ENCODE peak calls at places on chromosome 17, in nine cellular contexts. One of them, this sample, is unnamed.

GRCh38 chr17:50787106-50787505 is 19.8 kb upstream of the ANKRD40CL start:
- DNase-seq in gastrocnemius medialis: no peak
- DNase-seq in CD8-positive, alpha-beta T cell: no peak
- DNase-seq in astrocyte: no peak
- DNase-seq in foreskin fibroblast: no peak
- DNase-seq in natural killer cell: no peak
- DNase-seq in neural crest cell: no peak
- DNase-seq in tibial nerve: no peak
- DNase-seq in Calu3: no peak
- DNase-seq in this sample: no peak

GRCh38 chr17:75750661-75751423 is 14.2 kb downstream of the GALK1 start:
- DNase-seq in Calu3: no peak
- DNase-seq in gastrocnemius medialis: no peak
- DNase-seq in neural crest cell: no peak
- DNase-seq in foreskin fibroblast: no peak
- DNase-seq in tibial nerve: no peak
- DNase-seq in CD8-positive, alpha-beta T cell: no peak
- DNase-seq in natural killer cell: no peak
- DNase-seq in astrocyte: no peak
- DNase-seq in this sample: peak

GRCh38 chr17:11391134-11391533 is 150.1 kb downstream of the SHISA6 start:
- DNase-seq in CD8-positive, alpha-beta T cell: no peak
- DNase-seq in Calu3: no peak
- DNase-seq in gastrocnemius medialis: no peak
- DNase-seq in tibial nerve: no peak
- DNase-seq in astrocyte: no peak
- DNase-seq in neural crest cell: no peak
- DNase-seq in foreskin fibroblast: no peak
- DNase-seq in natural killer cell: no peak
- DNase-seq in this sample: no peak

GRCh38 chr17:77328823-77329740 is 188.3 kb downstream of the SEC14L1 start:
- DNase-seq in tibial nerve: no peak
- DNase-seq in astrocyte: no peak
- DNase-seq in neural crest cell: no peak
- DNase-seq in Calu3: no peak
- DNase-seq in natural killer cell: peak
- DNase-seq in gastrocnemius medialis: no peak
- DNase-seq in foreskin fibroblast: no peak
- DNase-seq in CD8-positive, alpha-beta T cell: no peak
- DNase-seq in this sample: no peak

GRCh38 chr17:1109606-1110523 is 69.9 kb downstream of the ABR start:
- DNase-seq in Calu3: peak
- DNase-seq in natural killer cell: no peak
- DNase-seq in foreskin fibroblast: no peak
- DNase-seq in tibial nerve: no peak
- DNase-seq in astrocyte: no peak
- DNase-seq in gastrocnemius medialis: no peak
- DNase-seq in neural crest cell: peak
- DNase-seq in CD8-positive, alpha-beta T cell: peak
- DNase-seq in this sample: no peak

GRCh38 chr17:77107506-77108433 is 33.0 kb upstream of the SEC14L1 start:
- DNase-seq in gastrocnemius medialis: no peak
- DNase-seq in natural killer cell: no peak
- DNase-seq in tibial nerve: no peak
- DNase-seq in astrocyte: no peak
- DNase-seq in CD8-positive, alpha-beta T cell: peak
- DNase-seq in Calu3: no peak
- DNase-seq in neural crest cell: no peak
- DNase-seq in foreskin fibroblast: peak
- DNase-seq in this sample: no peak

GRCh38 chr17:43871947-43872690 is 25.1 kb downstream of the CD300LG start:
- DNase-seq in foreskin fibroblast: no peak
- DNase-seq in tibial nerve: no peak
- DNase-seq in Calu3: peak
- DNase-seq in natural killer cell: no peak
- DNase-seq in neural crest cell: no peak
- DNase-seq in CD8-positive, alpha-beta T cell: no peak
- DNase-seq in astrocyte: no peak
- DNase-seq in gastrocnemius medialis: no peak
- DNase-seq in this sample: no peak

GRCh38 chr17:38693700-38694329 is 11.3 kb upstream of the MLLT6 start:
- DNase-seq in foreskin fibroblast: peak
- DNase-seq in Calu3: no peak
- DNase-seq in CD8-positive, alpha-beta T cell: no peak
- DNase-seq in neural crest cell: no peak
- DNase-seq in astrocyte: peak
- DNase-seq in gastrocnemius medialis: peak
- DNase-seq in natural killer cell: no peak
- DNase-seq in tibial nerve: peak
- DNase-seq in this sample: no peak

GRCh38 chr17:28226563-28226962 is 92.4 kb upstream of the TMEM97 start:
- DNase-seq in neural crest cell: no peak
- DNase-seq in natural killer cell: no peak
- DNase-seq in tibial nerve: no peak
- DNase-seq in astrocyte: no peak
- DNase-seq in Calu3: no peak
- DNase-seq in gastrocnemius medialis: no peak
- DNase-seq in foreskin fibroblast: no peak
- DNase-seq in CD8-positive, alpha-beta T cell: no peak
- DNase-seq in this sample: no peak

GRCh38 chr17:75352079-75352569 is 53.4 kb downstream of the GRB2 start:
- DNase-seq in natural killer cell: no peak
- DNase-seq in CD8-positive, alpha-beta T cell: no peak
- DNase-seq in foreskin fibroblast: no peak
- DNase-seq in astrocyte: no peak
- DNase-seq in Calu3: peak
- DNase-seq in neural crest cell: no peak
- DNase-seq in gastrocnemius medialis: no peak
- DNase-seq in tibial nerve: no peak
- DNase-seq in this sample: no peak

GRCh38 chr17:81844327-81844851 is 9.5 kb upstream of the PPP1R27 start:
- DNase-seq in gastrocnemius medialis: no peak
- DNase-seq in natural killer cell: no peak
- DNase-seq in Calu3: no peak
- DNase-seq in neural crest cell: no peak
- DNase-seq in tibial nerve: no peak
- DNase-seq in foreskin fibroblast: no peak
- DNase-seq in CD8-positive, alpha-beta T cell: no peak
- DNase-seq in astrocyte: no peak
- DNase-seq in this sample: no peak

GRCh38 chr17:29862127-29862526 is 67.9 kb downstream of the SSH2 start:
- DNase-seq in natural killer cell: no peak
- DNase-seq in gastrocnemius medialis: no peak
- DNase-seq in Calu3: no peak
- DNase-seq in CD8-positive, alpha-beta T cell: no peak
- DNase-seq in tibial nerve: no peak
- DNase-seq in neural crest cell: no peak
- DNase-seq in foreskin fibroblast: no peak
- DNase-seq in astrocyte: no peak
- DNase-seq in this sample: no peak

GRCh38 chr17:27545562-27546229 is 85.3 kb upstream of the LGALS9 start:
- DNase-seq in CD8-positive, alpha-beta T cell: no peak
- DNase-seq in tibial nerve: no peak
- DNase-seq in gastrocnemius medialis: no peak
- DNase-seq in Calu3: no peak
- DNase-seq in foreskin fibroblast: no peak
- DNase-seq in astrocyte: peak
- DNase-seq in natural killer cell: no peak
- DNase-seq in neural crest cell: no peak
- DNase-seq in this sample: no peak

DNA sequence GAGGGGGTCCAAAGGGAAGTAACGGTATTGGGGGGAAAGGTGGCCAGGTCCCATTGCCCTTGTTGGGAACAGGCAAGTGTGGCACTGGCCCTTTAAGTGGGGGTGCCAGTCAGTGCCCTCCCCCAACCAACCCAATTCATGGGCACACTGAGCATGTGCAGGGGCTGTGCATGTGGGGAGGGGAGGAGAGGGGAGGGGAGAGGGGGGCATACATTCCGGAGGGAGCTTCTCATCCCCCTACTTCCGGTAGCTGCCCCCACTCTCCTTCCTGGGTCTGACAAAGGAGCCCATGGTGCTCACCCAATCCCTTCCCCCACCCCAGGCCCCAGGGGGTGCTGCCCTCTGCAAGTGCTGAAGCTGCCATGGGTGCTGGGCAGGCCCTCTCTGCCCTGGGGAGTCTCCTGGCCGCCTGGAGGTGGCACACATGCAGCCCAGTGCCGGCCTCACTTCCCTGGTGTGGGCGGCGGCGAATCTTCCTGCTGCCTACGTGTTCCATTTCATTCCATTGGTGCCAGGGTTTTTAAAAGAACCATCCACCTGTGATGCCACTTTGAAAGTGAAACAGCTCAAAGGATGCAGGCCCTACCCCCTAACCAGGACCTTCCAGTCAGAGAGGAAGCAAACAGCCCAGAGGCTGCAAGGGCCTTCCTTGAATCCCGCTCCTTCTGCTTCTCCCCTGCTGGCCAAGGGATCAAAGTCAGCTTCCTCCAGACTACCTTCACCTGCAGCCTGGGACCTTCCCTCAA is 11.0 kb downstream of the HEXIM2 start:
- DNase-seq in neural crest cell: peak
- DNase-seq in astrocyte: peak
- DNase-seq in gastrocnemius medialis: peak
- DNase-seq in tibial nerve: no peak
- DNase-seq in foreskin fibroblast: peak
- DNase-seq in CD8-positive, alpha-beta T cell: no peak
- DNase-seq in Calu3: peak
- DNase-seq in natural killer cell: no peak
- DNase-seq in this sample: no peak
- TF ChIP-seq CTCF in neural crest cell: no peak
- TF ChIP-seq CTCF in astrocyte: no peak
- TF ChIP-seq CTCF in gastrocnemius medialis: peak
- TF ChIP-seq CTCF in tibial nerve: no peak
- TF ChIP-seq CTCF in foreskin fibroblast: no peak
- TF ChIP-seq CTCF in CD8-positive, alpha-beta T cell: no peak
- TF ChIP-seq CTCF in Calu3: peak
- TF ChIP-seq CTCF in natural killer cell: no peak
- TF ChIP-seq CTCF in this sample: no peak

GRCh38 chr17:19713462-19713861 is 2.9 kb downstream of the SLC47A2 start:
- DNase-seq in gastrocnemius medialis: no peak
- DNase-seq in tibial nerve: no peak
- DNase-seq in Calu3: no peak
- DNase-seq in neural crest cell: no peak
- DNase-seq in foreskin fibroblast: no peak
- DNase-seq in natural killer cell: no peak
- DNase-seq in astrocyte: no peak
- DNase-seq in CD8-positive, alpha-beta T cell: no peak
- DNase-seq in this sample: no peak
- TF ChIP-seq CTCF in gastrocnemius medialis: no peak
- TF ChIP-seq CTCF in tibial nerve: no peak
- TF ChIP-seq CTCF in Calu3: no peak
- TF ChIP-seq CTCF in neural crest cell: peak
- TF ChIP-seq CTCF in foreskin fibroblast: peak
- TF ChIP-seq CTCF in natural killer cell: no peak
- TF ChIP-seq CTCF in astrocyte: no peak
- TF ChIP-seq CTCF in CD8-positive, alpha-beta T cell: no peak
- TF ChIP-seq CTCF in this sample: no peak

GRCh38 chr17:57784226-57784895 is 39.3 kb upstream of the CCDC182 start:
- DNase-seq in tibial nerve: no peak
- DNase-seq in natural killer cell: no peak
- DNase-seq in astrocyte: no peak
- DNase-seq in Calu3: no peak
- DNase-seq in gastrocnemius medialis: no peak
- DNase-seq in foreskin fibroblast: no peak
- DNase-seq in CD8-positive, alpha-beta T cell: no peak
- DNase-seq in neural crest cell: no peak
- DNase-seq in this sample: no peak
- TF ChIP-seq CTCF in tibial nerve: no peak
- TF ChIP-seq CTCF in natural killer cell: no peak
- TF ChIP-seq CTCF in astrocyte: no peak
- TF ChIP-seq CTCF in Calu3: no peak
- TF ChIP-seq CTCF in gastrocnemius medialis: no peak
- TF ChIP-seq CTCF in foreskin fibroblast: no peak
- TF ChIP-seq CTCF in CD8-positive, alpha-beta T cell: no peak
- TF ChIP-seq CTCF in neural crest cell: no peak
- TF ChIP-seq CTCF in this sample: no peak

GRCh38 chr17:41617698-41618097 is 5.1 kb upstream of the KRT16 start:
- DNase-seq in Calu3: no peak
- DNase-seq in gastrocnemius medialis: no peak
- DNase-seq in tibial nerve: no peak
- DNase-seq in neural crest cell: no peak
- DNase-seq in natural killer cell: no peak
- DNase-seq in astrocyte: no peak
- DNase-seq in CD8-positive, alpha-beta T cell: no peak
- DNase-seq in foreskin fibroblast: no peak
- DNase-seq in this sample: peak

GRCh38 chr17:41618341-41619161 is 5.8 kb downstream of the KRT17 start:
- DNase-seq in tibial nerve: no peak
- DNase-seq in CD8-positive, alpha-beta T cell: no peak
- DNase-seq in neural crest cell: no peak
- DNase-seq in foreskin fibroblast: no peak
- DNase-seq in gastrocnemius medialis: no peak
- DNase-seq in Calu3: no peak
- DNase-seq in astrocyte: no peak
- DNase-seq in natural killer cell: no peak
- DNase-seq in this sample: peak

GRCh38 chr17:41619162-41619933 is 5.0 kb downstream of the KRT17 start:
- DNase-seq in foreskin fibroblast: no peak
- DNase-seq in Calu3: no peak
- DNase-seq in gastrocnemius medialis: no peak
- DNase-seq in CD8-positive, alpha-beta T cell: no peak
- DNase-seq in natural killer cell: no peak
- DNase-seq in tibial nerve: no peak
- DNase-seq in astrocyte: no peak
- DNase-seq in neural crest cell: no peak
- DNase-seq in this sample: peak

GRCh38 chr17:41621916-41622315 is 2.5 kb downstream of the KRT17 start:
- DNase-seq in gastrocnemius medialis: no peak
- DNase-seq in foreskin fibroblast: no peak
- DNase-seq in astrocyte: no peak
- DNase-seq in Calu3: no peak
- DNase-seq in CD8-positive, alpha-beta T cell: no peak
- DNase-seq in natural killer cell: no peak
- DNase-seq in neural crest cell: no peak
- DNase-seq in tibial nerve: no peak
- DNase-seq in this sample: no peak

DNA sequence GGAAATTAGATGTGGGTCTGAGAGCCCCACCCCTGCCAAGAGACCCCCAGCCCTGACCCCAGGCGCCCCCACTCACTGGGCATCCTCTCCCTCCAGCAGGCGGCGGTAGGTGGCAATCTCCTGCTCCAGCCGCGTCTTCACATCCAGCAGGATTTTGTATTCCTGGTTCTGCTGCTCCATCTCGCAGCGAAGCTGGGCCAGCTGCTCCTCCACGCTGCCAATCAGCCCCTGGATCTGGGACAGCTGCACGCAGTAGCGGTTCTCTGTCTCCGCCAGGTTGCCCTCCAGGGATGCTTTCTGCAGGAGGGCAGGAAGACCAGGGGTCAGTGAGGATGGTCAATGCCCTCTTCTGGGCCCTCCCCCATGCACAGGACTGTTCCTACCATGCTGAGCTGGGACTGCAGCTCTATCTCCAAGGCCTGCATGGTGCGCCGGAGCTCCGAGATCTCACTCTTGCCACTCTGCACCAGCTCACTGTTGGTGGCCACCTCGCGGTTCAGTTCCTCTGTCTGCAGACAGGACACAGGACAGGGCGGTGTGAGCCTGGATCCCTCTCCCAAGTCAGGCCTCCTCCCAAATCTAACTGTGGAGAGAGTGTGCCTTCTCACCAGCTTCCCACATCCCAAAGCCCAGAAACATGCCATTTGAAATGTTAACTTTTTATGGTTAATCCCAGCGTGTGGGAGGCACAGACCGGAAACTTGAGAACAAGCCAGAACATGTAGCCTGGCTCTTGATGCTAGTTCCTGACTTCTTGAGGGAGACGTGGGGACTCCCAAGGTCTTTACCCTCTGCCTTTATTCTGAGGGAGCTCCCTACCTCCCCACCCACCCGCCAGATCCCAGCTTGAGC is 3.6 kb downstream of the KRT17 start:
- DNase-seq in tibial nerve: no peak
- DNase-seq in natural killer cell: no peak
- DNase-seq in Calu3: no peak
- DNase-seq in neural crest cell: no peak
- DNase-seq in astrocyte: no peak
- DNase-seq in foreskin fibroblast: no peak
- DNase-seq in CD8-positive, alpha-beta T cell: no peak
- DNase-seq in gastrocnemius medialis: no peak
- DNase-seq in this sample: peak
- TF ChIP-seq CTCF in tibial nerve: no peak
- TF ChIP-seq CTCF in natural killer cell: no peak
- TF ChIP-seq CTCF in Calu3: no peak
- TF ChIP-seq CTCF in neural crest cell: no peak
- TF ChIP-seq CTCF in astrocyte: no peak
- TF ChIP-seq CTCF in foreskin fibroblast: no peak
- TF ChIP-seq CTCF in CD8-positive, alpha-beta T cell: no peak
- TF ChIP-seq CTCF in gastrocnemius medialis: no peak
- TF ChIP-seq CTCF in this sample: no peak